ENCODE peak calls at places on chromosomes 1 and 21, in seven cellular contexts. L, R, A, Q, X, K and G are unnamed samples. For H3K9me3, the result is how much of the 10 kb centered on the place peaks cover.

GRCh38 chr1:19596065-19596718 is 47.9 kb upstream of the NBL1 start:
- DNase-seq in L (no peak), R (no peak), A (no peak), Q (no peak), X (peak), K (no peak), G (no peak)

GRCh38 chr1:179969962-179970361 is 15.4 kb downstream of the CEP350 start:
- DNase-seq in L (no peak), R (no peak), A (no peak), Q (no peak), X (no peak), K (no peak), G (no peak)

GRCh38 chr1:151199860-151200581 is 1.7 kb downstream of the PIP5K1A start:
- DNase-seq in L (no peak), R (no peak), A (peak), Q (no peak), X (peak), K (no peak), G (peak)

GRCh38 chr1:231776006-231776707 is 149.6 kb downstream of the DISC1 start:
- DNase-seq in L (no peak), R (no peak), A (no peak), Q (no peak), X (peak), K (no peak), G (no peak)

GRCh38 chr21:36729301-36729970 is 30.5 kb downstream of the SIM2 start:
- DNase-seq in L (no peak), R (no peak), A (no peak), Q (no peak), X (no peak), K (no peak), G (no peak)

GRCh38 chr1:237788069-237788468 is 102.7 kb downstream of the ZP4 start:
- DNase-seq in L (no peak), R (no peak), A (no peak), Q (no peak), X (no peak), K (no peak), G (no peak)

GRCh38 chr1:168687796-168688195 is 41.2 kb downstream of the DPT start:
- DNase-seq in L (no peak), R (no peak), A (peak), Q (no peak), X (no peak), K (no peak), G (no peak)

GRCh38 chr1:89908993-89909436 is 85.9 kb upstream of the ZNF326 start:
- DNase-seq in L (no peak), R (no peak), A (no peak), Q (no peak), X (peak), K (no peak), G (no peak)

GRCh38 chr1:219463629-219464028 is 149.3 kb downstream of the ZC3H11B start:
- DNase-seq in L (no peak), R (no peak), A (no peak), Q (no peak), X (no peak), K (no peak), G (peak)

GRCh38 chr1:174072546-174072945 is 50.4 kb upstream of the RC3H1 start:
- DNase-seq in L (no peak), R (no peak), A (no peak), Q (no peak), X (no peak), K (no peak), G (no peak)

GRCh38 chr1:172394811-172395210 is 25.7 kb upstream of the C1orf105 start:
- DNase-seq in L (no peak), R (no peak), A (no peak), Q (no peak), X (peak), K (no peak), G (no peak)

GRCh38 chr21:34803792-34804440 is 135.1 kb downstream of the CLIC6 start:
- DNase-seq in L (no peak), R (no peak), A (no peak), Q (no peak), X (no peak), K (no peak), G (no peak)

GRCh38 chr1:217379338-217379737 is 251.6 kb downstream of the GPATCH2 start:
- DNase-seq in L (no peak), R (no peak), A (no peak), Q (no peak), X (no peak), K (no peak), G (no peak)

GRCh38 chr1:3196577-3197245 is 127.7 kb downstream of the PRDM16 start:
- DNase-seq in L (no peak), R (no peak), A (no peak), Q (no peak), X (no peak), K (no peak), G (no peak)

GRCh38 chr1:81802601-81803422 is 2.1 kb downstream of the ADGRL2 start:
- DNase-seq in L (peak), R (peak), A (peak), Q (peak), X (peak), K (peak), G (peak)

GRCh38 chr1:208559597-208559996 is 315.4 kb upstream of the PLXNA2 start:
- DNase-seq in L (no peak), R (no peak), A (no peak), Q (no peak), X (no peak), K (no peak), G (no peak)

GRCh38 chr1:71828431-71829012 is 453.8 kb downstream of the NEGR1 start:
- DNase-seq in L (no peak), R (no peak), A (no peak), Q (no peak), X (no peak), K (no peak), G (no peak)

GRCh38 chr1:154503898-154504297 is 1.7 kb upstream of the SHE start:
- DNase-seq in L (no peak), R (no peak), A (no peak), Q (no peak), X (no peak), K (no peak), G (no peak)

GRCh38 chr1:7549277-7549676 is 221.8 kb upstream of the VAMP3 start:
- DNase-seq in L (no peak), R (peak), A (no peak), Q (peak), X (peak), K (peak), G (no peak)

GRCh38 chr1:108584320-108584968 is 24.5 kb downstream of the EEIG2 start:
- DNase-seq in L (no peak), R (no peak), A (no peak), Q (no peak), X (no peak), K (no peak), G (no peak)

GRCh38 chr1:64686828-64687724 is 57.8 kb upstream of the RAVER2 start:
- DNase-seq in L (no peak), R (no peak), A (peak), Q (no peak), X (peak), K (no peak), G (no peak)

GRCh38 chr1:54763814-54764131 is 550 bp downstream of the PARS2 start:
- DNase-seq in L (no peak), R (no peak), A (no peak), Q (no peak), X (no peak), K (no peak), G (no peak)

GRCh38 chr1:72946901-72947505 is 664.7 kb upstream of the NEGR1 start:
- DNase-seq in L (no peak), R (no peak), A (no peak), Q (no peak), X (no peak), K (no peak), G (no peak)

GRCh38 chr1:14190508-14190907 is 408.0 kb upstream of the KAZN start:
- DNase-seq in L (no peak), R (no peak), A (no peak), Q (no peak), X (no peak), K (peak), G (no peak)

GRCh38 chr1:234564035-234565029 is 45.6 kb downstream of the IRF2BP2 start:
- DNase-seq in L (no peak), R (no peak), A (no peak), Q (no peak), X (peak), K (no peak), G (no peak)

GRCh38 chr1:2543543-2544092 is 12.6 kb upstream of the TNFRSF14 start:
- DNase-seq in L (peak), R (no peak), A (peak), Q (no peak), X (peak), K (no peak), G (no peak)

GRCh38 chr1:161801955-161802354 is 35.8 kb downstream of the ATF6 start:
- DNase-seq in L (no peak), R (peak), A (peak), Q (no peak), X (no peak), K (no peak), G (no peak)

GRCh38 chr1:107870691-107871090 is 94.3 kb downstream of the VAV3 start:
- DNase-seq in L (no peak), R (no peak), A (no peak), Q (no peak), X (no peak), K (no peak), G (no peak)

GRCh38 chr1:225813250-225813964 is 3.5 kb downstream of the EPHX1 start:
- DNase-seq in L (peak), R (peak), A (no peak), Q (peak), X (peak), K (peak), G (peak)

GRCh38 chr21:32382108-32382601 is 10.7 kb downstream of the URB1 start:
- DNase-seq in L (no peak), R (no peak), A (no peak), Q (no peak), X (peak), K (no peak), G (no peak)

GRCh38 chr21:42786884-42787283 is 92.5 kb downstream of the WDR4 start:
- DNase-seq in L (no peak), R (no peak), A (no peak), Q (no peak), X (no peak), K (no peak), G (no peak)

GRCh38 chr1:239025223-239025622 is 361.1 kb upstream of the CHRM3 start:
- DNase-seq in L (no peak), R (no peak), A (no peak), Q (no peak), X (no peak), K (no peak), G (no peak)

GRCh38 chr1:151545542-151545941 is 5.4 kb downstream of the TUFT1 start:
- DNase-seq in L (no peak), R (no peak), A (no peak), Q (no peak), X (no peak), K (no peak), G (no peak)

GRCh38 chr1:119611701-119612113 is 36.4 kb downstream of the ZNF697 start:
- DNase-seq in L (peak), R (peak), A (peak), Q (peak), X (no peak), K (peak), G (peak)

GRCh38 chr21:17550671-17551308 is 37.9 kb downstream of the CXADR start:
- DNase-seq in L (no peak), R (no peak), A (no peak), Q (no peak), X (no peak), K (no peak), G (no peak)

GRCh38 chr21:45408271-45408791 is 3.4 kb downstream of the COL18A1 start:
- DNase-seq in L (peak), R (no peak), A (no peak), Q (peak), X (no peak), K (peak), G (peak)

GRCh38 chr1:157147906-157148717 is 9.9 kb upstream of the ETV3 start:
- DNase-seq in L (no peak), R (no peak), A (no peak), Q (no peak), X (peak), K (no peak), G (no peak)

GRCh38 chr1:157152510-157152909 is 14.3 kb upstream of the ETV3 start:
- DNase-seq in L (no peak), R (no peak), A (no peak), Q (no peak), X (no peak), K (no peak), G (no peak)

GRCh38 chr1:157151068-157151467 is 12.9 kb upstream of the ETV3 start:
- DNase-seq in L (no peak), R (no peak), A (no peak), Q (no peak), X (no peak), K (no peak), G (no peak)

GRCh38 chr1:157151506-157151905 is 13.3 kb upstream of the ETV3 start:
- DNase-seq in L (no peak), R (no peak), A (no peak), Q (no peak), X (no peak), K (no peak), G (no peak)

DNA sequence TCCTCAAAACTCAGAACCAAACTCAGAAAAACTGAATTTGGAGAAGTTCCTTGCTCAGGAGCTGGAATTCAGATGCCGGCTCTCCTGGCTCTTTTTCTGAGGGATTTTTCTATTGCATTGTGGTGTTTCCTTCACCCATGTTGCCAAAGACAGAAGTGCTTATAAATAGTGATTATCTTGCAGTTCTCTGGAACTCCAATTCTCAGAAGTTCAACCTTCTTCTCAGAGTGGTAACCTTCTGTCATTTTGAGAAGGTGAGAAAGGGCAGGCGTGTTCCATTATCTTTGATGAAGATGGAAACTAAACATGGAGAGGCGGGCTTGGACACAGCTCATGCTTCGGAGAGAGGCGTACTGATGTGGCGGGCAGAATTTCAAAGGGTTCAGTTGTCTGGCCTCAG is 12.4 kb upstream of the ETV3 start:
- DNase-seq in L (no peak), R (no peak), A (no peak), Q (no peak), X (no peak), K (no peak), G (no peak)
- H3K9me3 ChIP-seq in L (under half), R (under half), A (under half), Q (under half), X (under half), K (under half), G (under half)

DNA sequence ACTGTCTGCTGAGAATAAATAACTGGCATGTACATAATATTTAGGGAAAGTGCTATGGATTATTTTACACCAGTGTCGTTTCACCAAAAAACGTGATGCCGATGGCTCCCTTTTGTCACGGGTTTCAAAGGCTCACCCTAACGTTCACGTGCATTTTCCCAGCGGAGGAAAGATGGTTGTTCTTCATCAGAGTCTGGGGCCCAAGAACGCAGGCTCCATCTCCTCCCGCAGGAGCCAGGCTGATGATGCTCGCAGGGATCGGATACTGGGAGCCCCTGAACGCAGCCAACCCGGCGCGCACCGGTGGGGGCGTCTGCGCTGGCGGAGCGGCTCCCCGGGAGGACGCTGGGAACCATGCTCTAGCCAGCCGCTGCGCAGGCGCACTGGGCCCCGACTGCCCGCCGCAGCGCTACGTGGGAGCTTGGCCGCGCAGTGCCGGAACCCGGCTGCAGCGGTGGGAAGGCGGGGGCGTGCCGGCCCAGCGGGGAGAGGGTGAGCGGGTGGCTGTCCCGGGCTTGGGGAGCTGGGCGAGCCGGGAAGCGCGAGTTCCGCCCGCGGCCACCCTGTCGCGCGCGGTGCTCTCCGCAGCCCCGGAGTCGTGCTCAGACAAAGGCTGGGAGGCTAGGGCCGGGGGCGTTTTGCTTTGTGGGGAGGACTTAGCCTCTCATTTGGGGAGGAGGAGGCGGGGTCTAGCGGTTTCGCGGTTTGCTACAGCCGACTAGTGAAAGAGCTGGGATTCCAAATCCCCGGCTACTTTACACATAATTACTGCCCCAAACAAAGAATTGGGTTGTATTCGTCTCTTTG is at the start of gene ZFP69B:
- DNase-seq in L (peak), R (peak), A (peak), Q (peak), X (peak), K (peak), G (peak)
- H3K9me3 ChIP-seq in L (under half), R (under half), A (under half), Q (under half), X (under half), K (under half), G (under half)

GRCh38 chr1:5647226-5647625 is 345.0 kb downstream of the NPHP4 start:
- DNase-seq in L (no peak), R (no peak), A (no peak), Q (no peak), X (no peak), K (no peak), G (no peak)

GRCh38 chr1:5649795-5650194 is 342.4 kb downstream of the NPHP4 start:
- DNase-seq in L (no peak), R (no peak), A (no peak), Q (no peak), X (no peak), K (no peak), G (no peak)

GRCh38 chr1:5650283-5651026 is 341.8 kb downstream of the NPHP4 start:
- DNase-seq in L (no peak), R (no peak), A (no peak), Q (no peak), X (no peak), K (no peak), G (no peak)

GRCh38 chr1:5649166-5649551 is 343.1 kb downstream of the NPHP4 start:
- DNase-seq in L (no peak), R (no peak), A (no peak), Q (no peak), X (no peak), K (no peak), G (no peak)

DNA sequence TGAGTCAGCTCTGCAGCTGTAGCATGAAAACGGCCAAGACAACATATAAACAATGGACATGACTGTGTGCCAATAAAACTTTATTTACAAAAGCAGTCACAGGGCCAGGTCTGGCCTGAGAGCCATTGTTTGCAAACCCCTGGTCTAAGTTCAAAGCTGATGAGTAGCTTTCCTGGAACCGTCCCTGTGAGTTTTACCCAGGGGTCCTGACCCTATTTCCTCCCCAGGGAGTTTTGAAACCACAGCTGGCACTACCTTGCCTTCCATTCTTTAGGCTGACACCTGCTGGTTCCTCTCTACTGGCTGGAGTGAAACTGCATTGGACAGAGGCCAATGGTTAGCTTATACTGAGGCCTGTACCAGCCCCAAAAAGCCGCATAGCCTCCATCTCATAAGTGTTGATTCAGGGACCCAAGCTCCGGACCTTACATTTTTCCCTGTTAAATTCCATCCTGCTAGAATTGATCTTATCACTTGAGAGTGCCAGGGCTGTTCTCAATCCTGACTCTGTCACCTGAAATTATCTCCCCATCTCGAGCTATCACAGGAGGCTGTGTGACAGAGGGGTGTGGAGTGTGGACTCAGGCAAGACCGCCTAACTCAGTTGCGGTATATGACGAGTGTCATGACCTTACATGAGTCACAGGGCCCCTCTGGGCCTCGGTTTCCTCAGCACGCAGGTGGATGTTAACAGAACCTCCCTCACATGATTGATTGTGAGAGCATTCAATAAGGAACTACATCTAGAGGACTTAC is 343.6 kb downstream of the NPHP4 start:
- DNase-seq in L (no peak), R (no peak), A (no peak), Q (no peak), X (no peak), K (no peak), G (no peak)
- H3K9me3 ChIP-seq in L (under half), R (under half), A (under half), Q (under half), X (half or more), K (under half), G (under half)

DNA sequence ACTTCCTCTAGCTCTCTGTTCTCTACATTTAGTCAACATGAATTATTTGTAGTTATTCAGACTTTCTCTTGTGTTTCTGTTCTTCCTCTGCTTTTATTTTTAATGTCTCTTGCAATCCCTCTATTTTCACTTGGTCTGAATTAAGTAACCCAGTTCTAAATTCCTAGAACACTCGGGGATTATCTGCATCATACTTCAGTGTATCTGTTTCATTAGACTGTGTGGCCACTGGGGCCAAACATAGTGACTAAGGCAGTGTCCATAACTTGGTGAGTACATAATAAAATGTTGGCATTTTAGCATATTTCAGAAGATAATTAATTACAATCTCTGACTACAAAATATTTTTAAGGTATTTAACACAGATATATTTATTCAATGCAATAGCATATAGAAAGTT is 1087.2 kb upstream of the B3GALT2 start:
- DNase-seq in L (no peak), R (no peak), A (no peak), Q (no peak), X (no peak), K (no peak), G (no peak)
- H3K9me3 ChIP-seq in L (under half), R (under half), A (under half), Q (under half), X (under half), K (under half), G (under half)